ENCODE peak calls at places on chromosomes 6 and 20, in four cellular contexts. D is AG09309, Z is fibroblast of mammary gland, I is HFF-Myc. Y is an unnamed sample.

GRCh38 chr6:16761469-16762264 is 407 bp upstream of the ATXN1 start:
- DNase-seq in D (peak), Z (peak), I (no peak), Y (no peak)

GRCh38 chr20:32007787-32008616 is 2.2 kb upstream of the CCM2L start:
- DNase-seq in D (no peak), Z (no peak), I (peak), Y (no peak)

GRCh38 chr20:63957690-63958441 is 1.6 kb upstream of the UCKL1 start:
- DNase-seq in D (no peak), Z (peak), I (no peak), Y (no peak)

GRCh38 chr20:16701296-16701695 is 28.5 kb upstream of the SNRPB2 start:
- DNase-seq in D (no peak), Z (peak), I (no peak), Y (no peak)

GRCh38 chr20:61773081-61773631 is 292.5 kb downstream of the TAF4 start:
- DNase-seq in D (no peak), Z (no peak), I (no peak), Y (no peak)

GRCh38 chr20:22559711-22560305 is 24.6 kb downstream of the FOXA2 start:
- DNase-seq in D (no peak), Z (no peak), I (no peak), Y (no peak)

GRCh38 chr20:641516-641913 is 11.5 kb downstream of the SRXN1 start:
- DNase-seq in D (no peak), Z (no peak), I (no peak), Y (no peak)

GRCh38 chr20:32062776-32063170 is 10.7 kb downstream of the HCK start:
- DNase-seq in D (no peak), Z (no peak), I (no peak), Y (no peak)

GRCh38 chr20:58984691-58985090 is 3.6 kb downstream of the NELFCD start:
- DNase-seq in D (no peak), Z (no peak), I (no peak), Y (no peak)

GRCh38 chr20:3470208-3470626 is 601 bp upstream of the ATRN start:
- DNase-seq in D (no peak), Z (no peak), I (no peak), Y (no peak)

GRCh38 chr6:11970114-11970513 is 42.0 kb upstream of the HIVEP1 start:
- DNase-seq in D (no peak), Z (no peak), I (no peak), Y (no peak)

GRCh38 chr6:40961831-40962230 is 77.2 kb downstream of the UNC5CL start:
- DNase-seq in D (no peak), Z (no peak), I (no peak), Y (no peak)

DNA sequence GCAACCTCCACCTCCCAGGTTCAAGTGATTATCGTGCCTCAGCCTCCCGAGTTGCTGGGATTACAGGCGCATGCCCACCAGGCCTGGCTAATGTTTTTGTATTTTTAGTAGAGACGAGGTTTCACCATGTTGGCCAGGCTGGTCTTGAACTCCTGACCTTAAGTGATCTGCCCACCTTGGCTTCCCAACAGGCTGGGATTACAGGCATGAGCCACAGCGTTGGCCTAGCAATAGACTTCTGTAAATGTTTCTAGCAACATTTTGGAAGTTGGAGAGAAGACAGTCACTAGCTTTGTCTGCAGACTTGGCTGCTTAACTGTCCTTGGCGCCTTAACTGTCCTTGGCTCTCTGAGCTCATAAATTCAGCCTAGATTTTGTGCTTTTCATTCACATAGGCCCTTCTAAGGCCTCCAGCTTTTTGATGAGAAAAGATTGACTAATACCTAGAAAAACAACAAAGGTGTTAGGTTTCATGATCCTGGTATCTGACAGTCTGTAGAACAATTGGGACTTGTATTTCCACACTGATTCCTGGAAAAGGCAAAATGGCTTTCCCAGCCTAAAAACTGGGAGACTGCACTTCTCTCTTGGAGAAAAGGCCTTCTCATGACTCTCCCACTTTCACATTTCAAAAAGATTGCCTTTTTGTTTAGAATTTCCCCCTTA is 49.7 kb downstream of the OR2B2 start:
- DNase-seq in D (no peak), Z (no peak), I (no peak), Y (no peak)
- H3K4me3 ChIP-seq in D (no peak), Z (no peak), I (no peak), Y (no peak)

GRCh38 chr6:43824741-43825064 is 54.7 kb downstream of the VEGFA start:
- DNase-seq in D (no peak), Z (no peak), I (no peak), Y (no peak)

GRCh38 chr6:43823390-43823789 is 53.4 kb downstream of the VEGFA start:
- DNase-seq in D (no peak), Z (no peak), I (no peak), Y (no peak)

GRCh38 chr6:43826739-43827138 is 56.7 kb downstream of the VEGFA start:
- DNase-seq in D (no peak), Z (no peak), I (no peak), Y (no peak)

GRCh38 chr6:43825187-43826115 is 55.4 kb downstream of the VEGFA start:
- DNase-seq in D (no peak), Z (no peak), I (no peak), Y (no peak)

DNA sequence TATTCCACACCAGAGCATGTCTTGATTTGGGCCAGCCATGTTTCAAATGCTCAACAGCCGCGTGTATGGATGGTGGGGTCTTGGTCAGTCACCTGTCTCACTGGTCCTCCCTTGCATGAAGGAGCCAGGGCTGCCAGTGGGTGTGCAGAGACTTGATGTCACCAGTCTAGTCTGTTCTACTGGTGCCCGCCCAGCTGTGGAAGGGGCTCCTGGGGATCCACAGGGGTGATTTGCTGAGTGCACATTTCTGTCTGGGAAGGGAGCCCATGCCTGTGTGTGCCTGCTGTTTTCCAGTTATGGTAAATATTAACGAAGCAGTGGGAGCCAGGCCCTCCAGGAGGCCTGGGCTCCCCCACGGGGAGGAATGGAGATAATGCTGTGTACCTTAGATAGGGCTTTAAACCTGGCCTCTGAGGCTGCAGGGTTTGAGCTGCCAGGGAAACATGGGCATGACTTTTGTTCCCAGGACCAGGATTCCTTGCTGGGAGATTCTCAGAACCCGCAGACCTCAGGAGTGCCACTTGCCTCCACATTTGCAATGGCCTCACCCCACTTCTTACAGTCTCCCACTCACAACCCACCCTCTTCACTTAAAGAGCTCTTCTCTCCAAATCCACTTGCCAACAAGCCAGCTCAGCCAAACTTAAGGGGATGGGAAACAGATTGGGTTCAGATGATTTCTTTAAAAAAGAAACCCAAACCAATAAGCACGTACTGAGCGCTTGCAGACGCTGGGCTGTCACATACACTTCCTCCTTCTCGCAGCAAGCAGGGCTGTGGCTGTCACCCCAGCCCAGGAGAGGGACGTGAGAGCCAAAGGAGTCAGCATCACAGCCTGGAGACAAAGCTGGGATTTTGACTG is 54.1 kb downstream of the VEGFA start:
- DNase-seq in D (no peak), Z (no peak), I (no peak), Y (no peak)
- TF ChIP-seq CTCF in D (no peak), Z (no peak), I (no peak), Y (no peak)

GRCh38 chr6:127518212-127518709 is 874 bp downstream of the MTCL3 start:
- DNase-seq in D (no peak), Z (no peak), I (no peak), Y (no peak)
- H3K4me3 ChIP-seq in D (peak), Z (peak), I (no peak), Y (peak)

GRCh38 chr20:52003976-52004375 is 187.6 kb downstream of the ZFP64 start:
- DNase-seq in D (no peak), Z (no peak), I (no peak), Y (no peak)

GRCh38 chr20:52004720-52005119 is 186.9 kb downstream of the ZFP64 start:
- DNase-seq in D (peak), Z (peak), I (no peak), Y (no peak)

GRCh38 chr20:52003415-52003814 is 188.2 kb downstream of the ZFP64 start:
- DNase-seq in D (no peak), Z (no peak), I (no peak), Y (no peak)

DNA sequence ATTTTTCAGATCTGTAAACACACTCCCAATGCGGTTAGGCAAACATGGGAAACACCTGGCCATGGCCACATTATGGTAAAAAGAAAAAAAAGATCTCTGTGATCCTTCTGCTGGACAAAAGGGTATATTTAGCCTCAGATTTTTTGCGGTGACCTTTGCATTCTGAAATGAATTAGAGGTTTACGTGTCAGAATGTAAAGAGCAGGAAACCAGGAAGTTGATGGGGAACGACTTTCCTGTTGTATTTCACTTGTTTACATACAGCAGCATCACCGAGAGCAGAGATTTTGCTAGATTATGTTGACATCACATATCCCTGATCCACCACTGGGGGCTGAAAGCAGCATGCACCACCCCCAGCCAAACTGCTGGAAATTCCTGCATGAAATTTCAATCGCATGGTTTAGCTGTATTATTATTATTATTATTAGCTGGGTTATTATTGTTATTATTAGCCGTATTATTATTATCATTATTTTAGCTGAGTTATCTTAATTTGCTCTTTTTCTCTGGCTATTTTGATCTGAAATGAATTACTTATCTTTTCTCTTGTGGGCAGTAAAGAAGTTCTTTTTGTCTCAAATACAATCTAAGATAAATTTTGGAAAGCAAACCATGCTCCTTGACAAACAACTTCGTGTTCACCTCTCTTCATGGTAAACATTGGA is 189.4 kb downstream of the ZFP64 start:
- DNase-seq in D (no peak), Z (peak), I (peak), Y (no peak)
- TF ChIP-seq CTCF in D (peak), Z (peak), I (peak), Y (no peak)

GRCh38 chr6:110101885-110102284 is 77.6 kb downstream of the WASF1 start:
- DNase-seq in D (no peak), Z (no peak), I (no peak), Y (no peak)

GRCh38 chr6:110093981-110094380 is 85.5 kb downstream of the WASF1 start:
- DNase-seq in D (no peak), Z (no peak), I (no peak), Y (no peak)

GRCh38 chr6:110098511-110099116 is 80.9 kb downstream of the WASF1 start:
- DNase-seq in D (no peak), Z (no peak), I (no peak), Y (no peak)

GRCh38 chr6:110095101-110095500 is 84.4 kb downstream of the WASF1 start:
- DNase-seq in D (no peak), Z (no peak), I (no peak), Y (no peak)

GRCh38 chr6:110097443-110097842 is 82.0 kb downstream of the WASF1 start:
- DNase-seq in D (no peak), Z (no peak), I (no peak), Y (no peak)
- H3K4me3 ChIP-seq in D (no peak), Z (no peak), I (no peak), Y (no peak)

DNA sequence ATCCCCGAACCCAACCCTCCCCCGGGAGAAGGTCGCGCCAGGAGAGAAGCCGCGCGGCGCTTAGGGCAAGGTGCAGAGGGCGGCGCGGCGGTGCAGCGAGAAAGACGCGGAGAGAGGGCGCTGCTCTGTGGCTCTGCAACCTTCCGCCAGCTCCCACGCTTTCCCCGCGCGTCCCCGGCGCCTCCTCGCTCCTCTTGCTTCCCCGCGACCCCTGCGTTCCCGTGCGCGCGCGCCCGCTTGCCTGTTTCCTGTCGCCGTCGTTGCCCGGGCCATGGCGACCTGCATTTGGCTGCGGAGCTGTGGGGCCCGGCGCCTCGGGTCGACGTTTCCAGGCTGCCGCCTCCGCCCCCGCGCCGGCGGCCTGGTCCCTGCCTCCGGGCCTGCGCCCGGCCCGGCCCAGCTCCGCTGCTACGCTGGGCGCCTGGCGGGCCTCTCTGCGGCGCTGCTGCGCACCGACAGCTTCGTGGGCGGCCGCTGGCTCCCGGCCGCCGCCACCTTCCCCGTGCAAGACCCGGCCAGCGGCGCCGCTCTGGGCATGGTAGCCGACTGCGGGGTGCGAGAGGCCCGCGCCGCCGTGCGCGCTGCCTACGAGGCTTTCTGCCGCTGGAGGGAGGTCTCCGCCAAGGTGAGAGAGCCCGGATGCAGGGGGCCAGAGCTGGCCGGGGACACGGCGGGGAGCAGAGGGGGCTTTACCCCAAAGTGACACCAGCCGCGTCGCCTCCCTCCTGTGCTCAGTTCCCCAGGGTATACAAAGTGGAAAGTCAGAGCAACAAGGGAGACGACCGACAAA is at the start of gene ALDH5A1:
- DNase-seq in D (no peak), Z (peak), I (peak), Y (no peak)
- TF ChIP-seq CTCF in D (peak), Z (no peak), I (no peak), Y (peak)

Y was measured in AG04449.